ENCODE peak calls at places on chromosomes 11 and 22, in five cellular contexts. W is CD8-positive, alpha-beta memory T cell; T is HuH-7; E is left ventricle myocardium inferior; R is PC-3. Q is an unnamed sample.

GRCh38 chr11:65843811-65844210 is 10.0 kb downstream of the SNX32 start:
- DNase-seq in E (no peak), T (no peak), W (no peak), R (no peak), Q (no peak)

GRCh38 chr22:28799834-28800307 is 498 bp downstream of the XBP1 start:
- DNase-seq in W (no peak), E (peak; percentile 80), T (no peak), R (peak; percentile 35), Q (peak; percentile 51)

GRCh38 chr22:40263191-40263590 is 83.1 kb upstream of the ADSL start:
- DNase-seq in W (no peak), R (no peak), E (no peak), T (no peak), Q (no peak)

GRCh38 chr22:44496844-44497217 is 1.2 kb downstream of the RTL6 start:
- DNase-seq in E (no peak), R (no peak), W (no peak), T (no peak), Q (no peak)

GRCh38 chr22:40443675-40444482 is 73.5 kb downstream of the SGSM3 start:
- DNase-seq in T (no peak), W (no peak), E (peak; percentile 38), R (no peak), Q (no peak)

GRCh38 chr11:78801161-78801884 is 226.7 kb upstream of the NARS2 start:
- DNase-seq in T (no peak), W (no peak), R (peak; percentile 99), E (no peak), Q (peak; percentile 50)

GRCh38 chr22:29765905-29766631 is 739 bp downstream of the ZMAT5 start:
- DNase-seq in E (no peak), R (no peak), W (no peak), T (peak; percentile 36), Q (no peak)

GRCh38 chr11:28529540-28530410 is 421.6 kb downstream of the METTL15 start:
- DNase-seq in E (no peak), T (peak; percentile 58), R (peak; percentile 83), W (no peak), Q (peak; percentile 42)

GRCh38 chr22:50221410-50222300 is 20.8 kb downstream of the SELENOO start:
- DNase-seq in T (no peak), W (no peak), R (no peak), E (no peak), Q (no peak)

GRCh38 chr22:30491381-30491780 is 14.1 kb downstream of the SEC14L4 start:
- DNase-seq in R (no peak), W (no peak), T (no peak), E (no peak), Q (no peak)

GRCh38 chr11:13183094-13183825 is 94.3 kb upstream of the BMAL1 start:
- DNase-seq in W (no peak), E (no peak), R (peak; percentile 66), T (peak; percentile 20), Q (peak; percentile 77)

GRCh38 chr11:114180301-114181055 is 115.7 kb upstream of the NNMT start:
- DNase-seq in W (peak; percentile 35), T (peak; percentile 58), R (peak; percentile 51), E (no peak), Q (no peak)

GRCh38 chr11:60951611-60951908 is 416 bp downstream of the SLC15A3 start:
- DNase-seq in W (no peak), R (no peak), E (no peak), T (no peak), Q (no peak)

GRCh38 chr11:115488945-115489344 is 15.3 kb downstream of the CADM1 start:
- DNase-seq in R (no peak), W (no peak), E (no peak), T (no peak), Q (peak; percentile 56)

GRCh38 chr22:44500623-44501022 is 2.6 kb upstream of the RTL6 start:
- DNase-seq in R (no peak), W (no peak), T (no peak), E (no peak), Q (no peak)

GRCh38 chr11:86035920-86036319 is 33.0 kb downstream of the PICALM start:
- DNase-seq in E (no peak), T (no peak), R (no peak), W (no peak), Q (no peak)

GRCh38 chr11:119741369-119742262 is 12.6 kb upstream of the NECTIN1 start:
- DNase-seq in R (peak; percentile 60), W (peak; percentile 51), T (peak; percentile 83), E (peak; percentile 52), Q (no peak)

GRCh38 chr11:101442171-101442570 is 141.6 kb downstream of the TRPC6 start:
- DNase-seq in W (no peak), T (no peak), R (peak; percentile 51), E (no peak), Q (peak; percentile 14)

GRCh38 chr11:120499088-120499487 is 12.5 kb upstream of the GRIK4 start:
- DNase-seq in R (no peak), E (no peak), W (no peak), T (no peak), Q (no peak)

GRCh38 chr11:72242141-72242540 is 1.8 kb downstream of the PHOX2A start:
- DNase-seq in T (no peak), E (no peak), R (no peak), W (no peak), Q (no peak)

GRCh38 chr11:27621440-27622161 is 78.7 kb downstream of the BDNF start:
- DNase-seq in R (peak; percentile 19), W (no peak), T (no peak), E (no peak), Q (no peak)

GRCh38 chr22:22465094-22465602 is 43.4 kb downstream of the ZNF280B start:
- DNase-seq in R (no peak), W (no peak), T (no peak), E (no peak), Q (no peak)

GRCh38 chr22:44379817-44380560 is 67.2 kb upstream of the SHISAL1 start:
- DNase-seq in T (no peak), W (no peak), R (no peak), E (no peak), Q (no peak)

GRCh38 chr11:73326929-73327811 is 19.1 kb downstream of the ARHGEF17 start:
- DNase-seq in E (no peak), R (peak; percentile 71), W (no peak), T (no peak), Q (peak; percentile 71)

GRCh38 chr11:95521862-95522261 is 267.7 kb downstream of the FAM76B start:
- DNase-seq in T (no peak), W (no peak), R (no peak), E (no peak), Q (no peak)

GRCh38 chr11:101510608-101511007 is 73.2 kb downstream of the TRPC6 start:
- DNase-seq in W (no peak), T (no peak), E (no peak), R (no peak), Q (no peak)

GRCh38 chr11:86910592-86910991 is 44.6 kb downstream of the FZD4 start:
- DNase-seq in W (no peak), T (no peak), E (no peak), R (peak; percentile 91), Q (no peak)

Q was measured in mammary epithelial cell.